ENCODE peak calls at places on chromosomes 4 and X, in nine cellular contexts. H is H4, E is right cardiac atrium, L is AG10803, B is AG04450, Y is H54, X is lower leg skin, P is left cardiac atrium, U is SJSA1. W is an unnamed sample.

GRCh38 chr4:140943486-140943885 is 187.3 kb upstream of the TBC1D9 start:
- DNase-seq in L (peak), P (no peak), U (peak), E (no peak), Y (no peak), H (no peak), X (no peak), B (no peak), W (peak)

GRCh38 chr4:4259484-4260100 is 11.6 kb upstream of the TMEM128 start:
- DNase-seq in B (no peak), H (no peak), X (no peak), Y (no peak), P (no peak), E (no peak), U (no peak), L (no peak), W (no peak)

GRCh38 chrX:150729956-150730355 is 36.8 kb downstream of the MTMR1 start:
- DNase-seq in B (no peak), E (no peak), U (no peak), X (no peak), L (no peak), H (no peak), Y (no peak), P (no peak), W (no peak)

GRCh38 chrX:140712413-140713173 is 3.0 kb downstream of the LINC00632 start:
- DNase-seq in X (peak), L (peak), Y (peak), E (peak), B (no peak), P (peak), U (no peak), H (peak), W (no peak)

GRCh38 chr4:83083925-83084475 is 30.5 kb downstream of the PLAC8 start:
- DNase-seq in H (no peak), U (no peak), Y (no peak), L (no peak), E (peak), X (no peak), B (no peak), P (peak), W (no peak)

GRCh38 chrX:115560978-115561604 is at the start of gene PLS3:
- DNase-seq in U (peak), Y (peak), B (peak), H (peak), E (peak), P (peak), L (peak), X (peak), W (peak)

GRCh38 chrX:43008356-43008755 is 230.4 kb upstream of the PPP1R2C start:
- DNase-seq in H (no peak), Y (no peak), L (no peak), P (no peak), E (no peak), X (no peak), U (no peak), B (no peak), W (no peak)

GRCh38 chr4:68152411-68152810 is 22.7 kb upstream of the TMPRSS11F start:
- DNase-seq in U (no peak), Y (no peak), H (peak), X (no peak), P (no peak), L (no peak), B (no peak), E (no peak), W (no peak)

GRCh38 chr4:13917010-13917409 is 289.5 kb upstream of the BOD1L1 start:
- DNase-seq in L (peak), E (no peak), H (no peak), P (no peak), B (no peak), X (no peak), Y (no peak), U (no peak), W (peak)

GRCh38 chr4:15891312-15891711 is 47.2 kb downstream of the FGFBP1 start:
- DNase-seq in X (no peak), P (no peak), L (no peak), Y (no peak), B (no peak), E (no peak), H (no peak), U (no peak), W (no peak)

GRCh38 chrX:10634681-10635161 is 14.3 kb upstream of the MID1 start:
- DNase-seq in B (peak), Y (no peak), P (no peak), U (peak), H (peak), E (no peak), L (peak), X (no peak), W (peak)

GRCh38 chr4:145886871-145887240 is 51.8 kb downstream of the ZNF827 start:
- DNase-seq in U (no peak), Y (no peak), H (no peak), B (no peak), L (no peak), P (no peak), X (no peak), E (no peak), W (no peak)

GRCh38 chrX:17655232-17656034 is 81.9 kb upstream of the SCML1 start:
- DNase-seq in B (no peak), H (no peak), Y (no peak), P (no peak), L (peak), E (no peak), X (no peak), U (no peak), W (peak)

GRCh38 chr4:39655866-39656265 is 17.2 kb upstream of the SMIM14 start:
- DNase-seq in P (no peak), L (peak), U (no peak), H (no peak), E (no peak), X (peak), B (no peak), Y (no peak), W (peak)

GRCh38 chrX:40277672-40278071 is 179.9 kb upstream of the BCOR start:
- DNase-seq in U (no peak), L (no peak), X (no peak), Y (no peak), E (no peak), B (no peak), P (no peak), H (no peak), W (no peak)

GRCh38 chr4:140579278-140579677 is 10.5 kb upstream of the UCP1 start:
- DNase-seq in E (no peak), P (no peak), B (no peak), U (no peak), H (no peak), X (no peak), Y (no peak), L (no peak), W (peak)

GRCh38 chr4:76459291-76459723 is 24.3 kb downstream of the SHROOM3 start:
- DNase-seq in Y (peak), B (no peak), E (no peak), H (no peak), X (no peak), U (peak), L (peak), P (no peak), W (no peak)

GRCh38 chrX:118164138-118164537 is 47.5 kb upstream of the KLHL13 start:
- DNase-seq in Y (no peak), B (no peak), H (no peak), X (no peak), E (no peak), L (no peak), U (no peak), P (no peak), W (peak)

GRCh38 chr4:8739820-8740665 is 131.6 kb downstream of the HMX1 start:
- DNase-seq in Y (no peak), U (peak), H (no peak), B (no peak), X (peak), E (no peak), L (no peak), P (no peak), W (no peak)

GRCh38 chr4:25970241-25970675 is 56.2 kb downstream of the SMIM20 start:
- DNase-seq in X (no peak), H (no peak), Y (no peak), B (no peak), P (no peak), E (peak), L (peak), U (no peak), W (no peak)

W was measured in foreskin fibroblast.